ENCODE peak calls at places on chromosomes 11 and 22, in seven cellular contexts. H is heart left ventricle; T is brain microvascular endothelial cell; W is CD4-positive, alpha-beta T cell; V is psoas muscle; Z is tibial artery; I is esophagus squamous epithelium. O is an unnamed sample.

GRCh38 chr11:11513438-11513837 is 108.4 kb downstream of the GALNT18 start:
- DNase-seq in H (no peak), T (no peak), W (no peak), V (no peak), Z (no peak), I (no peak), O (no peak)

GRCh38 chr11:114153224-114153623 is 93.7 kb downstream of the ZBTB16 start:
- DNase-seq in H (no peak), T (no peak), W (no peak), V (no peak), Z (peak; percentile 51), I (no peak), O (no peak)

GRCh38 chr22:48748113-48748859 is 1079.4 kb downstream of the BRD1 start:
- DNase-seq in H (peak; percentile 5), T (no peak), W (no peak), V (no peak), Z (no peak), I (no peak), O (no peak)

GRCh38 chr11:130827697-130828377 is 88.4 kb downstream of the SNX19 start:
- DNase-seq in H (peak; percentile 63), T (peak; percentile 85), W (no peak), V (peak; percentile 70), Z (peak; percentile 90), I (no peak), O (no peak)

GRCh38 chr11:125110506-125110905 is 920 bp downstream of the TMEM218 start:
- DNase-seq in H (no peak), T (no peak), W (no peak), V (no peak), Z (no peak), I (no peak), O (no peak)

GRCh38 chr11:121129362-121130340 is 28.6 kb downstream of the TECTA start:
- DNase-seq in H (no peak), T (no peak), W (no peak), V (no peak), Z (no peak), I (no peak), O (no peak)

GRCh38 chr11:94131363-94132115 is 2.9 kb downstream of the PANX1 start:
- DNase-seq in H (peak; percentile 46), T (no peak), W (no peak), V (no peak), Z (no peak), I (no peak), O (no peak)

GRCh38 chr11:57219021-57219627 is 17.9 kb downstream of the APLNR start:
- DNase-seq in H (no peak), T (no peak), W (no peak), V (no peak), Z (no peak), I (no peak), O (no peak)

GRCh38 chr11:9825895-9826294 is 162.0 kb downstream of the SWAP70 start:
- DNase-seq in H (no peak), T (no peak), W (no peak), V (no peak), Z (no peak), I (no peak), O (no peak)

GRCh38 chr11:128757235-128757711 is 63.4 kb downstream of the FLI1 start:
- DNase-seq in H (peak; percentile 41), T (peak; percentile 77), W (peak; percentile 53), V (no peak), Z (no peak), I (peak; percentile 29), O (no peak)

GRCh38 chr22:33555814-33556522 is 364.3 kb downstream of the LARGE1 start:
- DNase-seq in H (no peak), T (no peak), W (no peak), V (no peak), Z (no peak), I (no peak), O (no peak)

GRCh38 chr11:118914178-118914918 is 11.4 kb downstream of the BCL9L start:
- DNase-seq in H (no peak), T (no peak), W (peak; percentile 72), V (peak; percentile 21), Z (no peak), I (no peak), O (peak; percentile 84)

GRCh38 chr11:121082670-121083069 is 18.4 kb upstream of the TECTA start:
- DNase-seq in H (no peak), T (no peak), W (no peak), V (no peak), Z (no peak), I (no peak), O (no peak)

GRCh38 chr11:76892305-76892704 is 31.6 kb downstream of the ACER3 start:
- DNase-seq in H (no peak), T (no peak), W (no peak), V (no peak), Z (no peak), I (no peak), O (no peak)

GRCh38 chr11:28058333-28058732 is 49.6 kb downstream of the KIF18A start:
- DNase-seq in H (no peak), T (no peak), W (no peak), V (no peak), Z (no peak), I (no peak), O (no peak)

GRCh38 chr22:38441620-38442287 is 13.2 kb downstream of the KCNJ4 start:
- DNase-seq in H (no peak), T (no peak), W (no peak), V (no peak), Z (no peak), I (no peak), O (no peak)

GRCh38 chr11:130858215-130858614 is 58.1 kb downstream of the SNX19 start:
- DNase-seq in H (no peak), T (no peak), W (no peak), V (no peak), Z (no peak), I (no peak), O (no peak)

GRCh38 chr11:78195917-78196545 is 7.3 kb downstream of the USP35 start:
- DNase-seq in H (no peak), T (no peak), W (no peak), V (no peak), Z (no peak), I (no peak), O (no peak)

GRCh38 chr11:60923800-60924109 is 505 bp upstream of the TMEM132A start:
- DNase-seq in H (no peak), T (no peak), W (no peak), V (no peak), Z (no peak), I (no peak), O (no peak)
- H3K27ac ChIP-seq in H (no peak overlapping the region), T (no peak overlapping the region), W (no peak overlapping the region), V (no peak overlapping the region), Z (no peak overlapping the region), I (peak overlapping the region; percentile 40), O (peak overlapping the region; percentile 72)

GRCh38 chr11:26134481-26135355 is 197.2 kb upstream of the ANO3 start:
- DNase-seq in H (no peak), T (peak; percentile 31), W (no peak), V (no peak), Z (no peak), I (no peak), O (no peak)
- TF ChIP-seq CTCF in H (peak; percentile 49), T (peak; percentile 61), W (no peak), V (peak; percentile 18), Z (no peak), I (no peak), O (peak; percentile 19)

DNA sequence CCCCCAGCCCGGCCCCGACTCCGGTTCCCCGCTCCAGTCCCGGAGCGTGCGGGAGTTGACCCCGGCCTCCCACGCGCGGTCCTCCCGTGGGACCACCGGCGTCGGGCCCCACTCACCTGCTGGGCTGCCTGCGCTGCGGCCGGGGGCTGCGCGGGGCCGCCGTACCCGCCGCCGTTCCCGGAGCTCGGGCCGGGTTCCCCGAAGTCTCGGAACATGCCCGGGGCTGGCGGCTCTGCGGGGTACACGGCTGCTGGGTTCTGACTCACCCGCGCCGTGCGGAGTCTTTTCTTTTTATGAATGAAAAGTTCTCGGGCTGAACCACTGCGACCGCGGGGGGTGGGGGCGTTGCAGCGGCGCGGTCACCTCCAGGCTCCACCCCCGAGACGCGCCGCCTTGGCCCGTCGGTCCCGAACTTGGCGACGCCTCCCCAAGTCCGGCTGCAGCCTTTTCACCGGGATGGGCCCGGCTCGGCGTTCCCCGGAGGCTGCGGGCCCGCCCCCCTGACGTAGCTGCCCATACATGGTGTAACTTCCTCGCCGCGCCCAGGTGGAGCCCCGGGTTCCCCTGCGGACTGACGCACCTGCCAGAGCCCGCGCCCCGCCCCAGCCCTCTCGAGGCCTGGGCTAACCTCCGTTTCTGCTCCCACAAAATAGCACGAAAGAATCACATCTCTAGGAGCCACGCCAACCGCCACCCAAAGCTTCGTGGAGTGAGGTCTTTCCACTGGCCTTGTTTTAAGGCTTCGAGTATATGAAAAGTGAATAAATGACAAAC is at the start of gene FOSL1:
- DNase-seq in H (peak; percentile 86), T (peak; percentile 93), W (peak; percentile 84), V (peak; percentile 93), Z (peak; percentile 95), I (peak; percentile 57), O (no peak)
- H3K27me3 ChIP-seq in H (peaks cover 15% of the 10 kb centered on the region), T (no peaks in the 10 kb centered on the region), W (peaks cover 12% of the 10 kb centered on the region), V (peaks cover 6% of the 10 kb centered on the region), Z (no peaks in the 10 kb centered on the region), I (no peaks in the 10 kb centered on the region), O (no peaks in the 10 kb centered on the region)

DNA sequence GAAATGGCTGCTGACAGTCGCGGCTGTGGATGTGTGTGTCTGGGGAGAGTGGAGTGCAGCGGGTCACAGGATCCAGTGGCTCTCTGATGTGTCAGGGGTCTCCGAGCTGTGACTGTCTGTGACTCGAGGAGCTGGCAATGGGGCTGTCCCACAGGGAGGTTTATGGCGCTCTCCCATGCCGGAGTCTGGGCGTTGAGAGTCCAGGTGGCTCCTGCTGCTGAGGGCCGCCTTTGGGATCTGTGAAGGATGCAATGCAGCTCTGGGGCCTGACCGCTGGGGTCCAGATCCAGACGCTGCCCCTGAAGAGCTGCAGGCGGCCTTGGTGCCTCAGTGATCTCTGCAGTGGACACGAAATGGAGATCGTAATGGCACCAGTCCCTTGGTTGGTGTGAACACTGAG is 155.3 kb downstream of the TBC1D22A start:
- DNase-seq in H (no peak), T (no peak), W (no peak), V (no peak), Z (no peak), I (no peak), O (no peak)
- H3K27ac ChIP-seq in H (no peak overlapping the region), T (no peak overlapping the region), W (no peak overlapping the region), V (no peak overlapping the region), Z (no peak overlapping the region), I (no peak overlapping the region), O (no peak overlapping the region)

GRCh38 chr11:2996976-2997375 is 4.8 kb upstream of the NAP1L4 start:
- DNase-seq in H (no peak), T (no peak), W (no peak), V (no peak), Z (no peak), I (no peak), O (no peak)
- TF ChIP-seq CTCF in H (no peak), T (no peak), W (no peak), V (no peak), Z (no peak), I (no peak), O (no peak)

DNA sequence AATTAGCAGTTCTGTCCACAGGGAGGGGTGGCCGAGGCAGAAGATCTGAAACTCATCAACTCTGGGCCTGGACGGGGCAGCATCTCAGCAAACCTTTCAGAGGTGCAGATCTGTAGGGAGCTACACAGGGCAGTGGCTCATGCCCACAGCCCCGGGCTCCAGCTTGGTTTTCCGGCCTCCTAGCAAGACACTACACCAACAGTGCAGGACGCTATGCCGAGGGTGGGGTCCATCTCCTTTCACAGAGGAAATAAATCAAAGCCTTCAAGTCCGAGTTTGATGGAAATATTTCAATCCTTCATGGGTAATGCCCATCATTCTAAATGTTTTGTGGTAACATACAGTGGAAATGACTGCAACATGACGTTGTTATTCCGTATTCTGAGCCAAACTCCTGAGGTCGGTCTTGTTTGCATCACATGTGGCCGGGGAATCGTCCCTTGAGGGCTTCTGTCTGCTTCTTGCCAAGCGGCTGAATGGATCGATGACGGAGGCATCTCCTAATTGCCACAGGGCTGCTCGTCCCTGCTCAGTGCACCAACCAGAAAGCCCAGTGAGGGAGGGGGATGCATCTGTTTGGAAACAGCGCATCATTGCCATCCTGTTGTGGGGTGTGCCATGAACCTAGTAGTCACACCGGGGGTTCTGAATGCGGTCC is 30.0 kb downstream of the LINC01488 start:
- DNase-seq in H (no peak), T (no peak), W (no peak), V (no peak), Z (no peak), I (no peak), O (no peak)
- H3K27me3 ChIP-seq in H (no peaks in the 10 kb centered on the region), T (no peaks in the 10 kb centered on the region), W (no peaks in the 10 kb centered on the region), V (no peaks in the 10 kb centered on the region), Z (no peaks in the 10 kb centered on the region), I (no peaks in the 10 kb centered on the region), O (no peaks in the 10 kb centered on the region)

O was measured in dorsolateral prefrontal cortex.